ENCODE peak calls at places on chromosome X, in five cellular contexts. One of them, this sample, is unnamed.

GRCh38 chrX:24479924-24480722 is 15.0 kb downstream of the PDK3 start:
- DNase-seq in A549: no peak
- DNase-seq in upper lobe of left lung: peak; percentile 80
- DNase-seq in IMR-90: peak; percentile 3
- DNase-seq in tibial nerve: peak; percentile 5
- DNase-seq in this sample: no peak

GRCh38 chrX:119410027-119410819 is 11.1 kb downstream of the SLC25A43 start:
- DNase-seq in A549: peak; percentile 46
- DNase-seq in upper lobe of left lung: peak; percentile 80
- DNase-seq in IMR-90: peak; percentile 69
- DNase-seq in tibial nerve: peak; percentile 23
- DNase-seq in this sample: no peak

GRCh38 chrX:24720036-24720435 is 26.3 kb downstream of the POLA1 start:
- DNase-seq in A549: no peak
- DNase-seq in upper lobe of left lung: no peak
- DNase-seq in IMR-90: no peak
- DNase-seq in tibial nerve: no peak
- DNase-seq in this sample: no peak

GRCh38 chrX:45070116-45071007 is 130.3 kb downstream of the DIPK2B start:
- DNase-seq in A549: peak; percentile 4
- DNase-seq in upper lobe of left lung: no peak
- DNase-seq in IMR-90: peak; percentile 67
- DNase-seq in tibial nerve: peak; percentile 8
- DNase-seq in this sample: no peak

GRCh38 chrX:14398725-14399124 is 130.6 kb upstream of the GLRA2 start:
- DNase-seq in A549: no peak
- DNase-seq in upper lobe of left lung: no peak
- DNase-seq in IMR-90: no peak
- DNase-seq in tibial nerve: no peak
- DNase-seq in this sample: no peak

GRCh38 chrX:118519411-118520205 is 24.0 kb downstream of the DOCK11 start:
- DNase-seq in A549: no peak
- DNase-seq in upper lobe of left lung: no peak
- DNase-seq in IMR-90: peak; percentile 68
- DNase-seq in tibial nerve: no peak
- DNase-seq in this sample: no peak

GRCh38 chrX:142327182-142327581 is 122.1 kb upstream of the MAGEC2 start:
- DNase-seq in A549: no peak
- DNase-seq in upper lobe of left lung: no peak
- DNase-seq in IMR-90: no peak
- DNase-seq in tibial nerve: no peak
- DNase-seq in this sample: no peak

GRCh38 chrX:130669233-130669632 is 233.8 kb downstream of the ENOX2 start:
- DNase-seq in A549: no peak
- DNase-seq in upper lobe of left lung: no peak
- DNase-seq in IMR-90: peak; percentile 72
- DNase-seq in tibial nerve: no peak
- DNase-seq in this sample: no peak

GRCh38 chrX:118761950-118762725 is 34.7 kb downstream of the IL13RA1 start:
- DNase-seq in A549: no peak
- DNase-seq in upper lobe of left lung: no peak
- DNase-seq in IMR-90: no peak
- DNase-seq in tibial nerve: no peak
- DNase-seq in this sample: no peak

GRCh38 chrX:155216179-155216939 is at the start of gene VBP1:
- DNase-seq in A549: peak; percentile 90
- DNase-seq in upper lobe of left lung: peak; percentile 95
- DNase-seq in IMR-90: peak; percentile 96
- DNase-seq in tibial nerve: peak; percentile 79
- DNase-seq in this sample: peak; percentile 94
- TF ChIP-seq POLR2A in A549: peak; percentile 66
- TF ChIP-seq POLR2A in upper lobe of left lung: no peak
- TF ChIP-seq POLR2A in IMR-90: peak; percentile 64
- TF ChIP-seq POLR2A in tibial nerve: peak; percentile 38
- TF ChIP-seq POLR2A in this sample: no peak

DNA sequence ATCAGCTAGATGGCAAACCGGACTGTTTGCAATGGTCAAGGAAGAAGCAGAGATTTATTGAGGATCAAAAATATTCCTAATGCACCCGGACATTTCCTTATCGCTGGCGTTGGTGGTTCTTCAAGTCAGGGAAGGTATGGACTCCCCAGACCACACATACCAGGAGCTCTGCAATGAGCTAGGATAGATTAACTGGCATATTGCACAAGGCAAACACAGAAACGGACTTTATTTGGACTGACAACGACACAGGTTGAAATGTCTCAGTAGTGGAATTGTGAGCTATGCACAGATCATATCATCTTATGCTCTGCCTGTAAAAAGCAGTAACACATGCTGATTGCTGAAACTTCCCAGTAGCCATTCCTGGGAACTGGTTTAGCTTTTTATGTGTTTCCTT is 1.7 kb downstream of the TSPAN7 start:
- DNase-seq in A549: no peak
- DNase-seq in upper lobe of left lung: no peak
- DNase-seq in IMR-90: no peak
- DNase-seq in tibial nerve: no peak
- DNase-seq in this sample: no peak
- H3K4me3 ChIP-seq in A549: peak overlapping the region; percentile 54
- H3K4me3 ChIP-seq in upper lobe of left lung: peak overlapping the region; percentile 57
- H3K4me3 ChIP-seq in IMR-90: no peak overlapping the region
- H3K4me3 ChIP-seq in tibial nerve: no peak overlapping the region
- H3K4me3 ChIP-seq in this sample: peak overlapping the region; percentile 42

GRCh38 chrX:48940404-48940955 is 16.9 kb downstream of the OTUD5 start:
- DNase-seq in A549: no peak
- DNase-seq in upper lobe of left lung: no peak
- DNase-seq in IMR-90: no peak
- DNase-seq in tibial nerve: no peak
- DNase-seq in this sample: no peak
- H3K4me1 ChIP-seq in A549: no peaks in the 10 kb centered on the region
- H3K4me1 ChIP-seq in upper lobe of left lung: peaks cover 19% of the 10 kb centered on the region
- H3K4me1 ChIP-seq in IMR-90: no peaks in the 10 kb centered on the region
- H3K4me1 ChIP-seq in tibial nerve: no peaks in the 10 kb centered on the region
- H3K4me1 ChIP-seq in this sample: peaks cover 25% of the 10 kb centered on the region

GRCh38 chrX:48470110-48470832 is at the start of gene SLC38A5:
- DNase-seq in A549: no peak
- DNase-seq in upper lobe of left lung: no peak
- DNase-seq in IMR-90: no peak
- DNase-seq in tibial nerve: no peak
- DNase-seq in this sample: peak; percentile 77

GRCh38 chrX:48466696-48467095 is 3.4 kb downstream of the SLC38A5 start:
- DNase-seq in A549: no peak
- DNase-seq in upper lobe of left lung: no peak
- DNase-seq in IMR-90: no peak
- DNase-seq in tibial nerve: no peak
- DNase-seq in this sample: no peak

GRCh38 chrX:48468693-48469691 is 1.1 kb downstream of the SLC38A5 start:
- DNase-seq in A549: no peak
- DNase-seq in upper lobe of left lung: no peak
- DNase-seq in IMR-90: no peak
- DNase-seq in tibial nerve: no peak
- DNase-seq in this sample: peak; percentile 80

GRCh38 chrX:48467331-48467761 is 2.7 kb downstream of the SLC38A5 start:
- DNase-seq in A549: no peak
- DNase-seq in upper lobe of left lung: no peak
- DNase-seq in IMR-90: no peak
- DNase-seq in tibial nerve: no peak
- DNase-seq in this sample: peak; percentile 77

DNA sequence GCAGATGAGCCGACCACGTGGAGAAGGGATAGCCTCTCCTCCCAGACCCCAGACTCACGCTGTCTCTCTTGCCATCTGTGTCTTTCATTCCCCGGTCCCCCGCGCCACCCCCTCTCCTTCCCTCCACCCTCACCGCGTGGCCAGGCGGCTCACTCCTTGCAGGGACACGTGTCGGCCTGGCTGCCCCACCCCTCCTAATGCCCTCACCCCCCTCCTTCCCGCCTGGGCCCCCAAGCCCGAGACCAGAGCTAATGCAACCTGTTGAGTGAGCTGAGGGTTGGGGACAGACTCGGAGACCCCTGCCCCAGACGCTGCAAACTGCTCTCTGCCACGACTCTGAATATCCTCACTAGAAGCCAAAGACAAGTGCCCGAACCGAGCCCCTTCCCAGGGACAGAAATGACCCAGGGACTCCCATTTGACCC is 1.8 kb downstream of the SLC38A5 start:
- DNase-seq in A549: no peak
- DNase-seq in upper lobe of left lung: no peak
- DNase-seq in IMR-90: no peak
- DNase-seq in tibial nerve: no peak
- DNase-seq in this sample: no peak
- TF ChIP-seq POLR2A in A549: no peak
- TF ChIP-seq POLR2A in upper lobe of left lung: no peak
- TF ChIP-seq POLR2A in IMR-90: no peak
- TF ChIP-seq POLR2A in tibial nerve: no peak
- TF ChIP-seq POLR2A in this sample: no peak

DNA sequence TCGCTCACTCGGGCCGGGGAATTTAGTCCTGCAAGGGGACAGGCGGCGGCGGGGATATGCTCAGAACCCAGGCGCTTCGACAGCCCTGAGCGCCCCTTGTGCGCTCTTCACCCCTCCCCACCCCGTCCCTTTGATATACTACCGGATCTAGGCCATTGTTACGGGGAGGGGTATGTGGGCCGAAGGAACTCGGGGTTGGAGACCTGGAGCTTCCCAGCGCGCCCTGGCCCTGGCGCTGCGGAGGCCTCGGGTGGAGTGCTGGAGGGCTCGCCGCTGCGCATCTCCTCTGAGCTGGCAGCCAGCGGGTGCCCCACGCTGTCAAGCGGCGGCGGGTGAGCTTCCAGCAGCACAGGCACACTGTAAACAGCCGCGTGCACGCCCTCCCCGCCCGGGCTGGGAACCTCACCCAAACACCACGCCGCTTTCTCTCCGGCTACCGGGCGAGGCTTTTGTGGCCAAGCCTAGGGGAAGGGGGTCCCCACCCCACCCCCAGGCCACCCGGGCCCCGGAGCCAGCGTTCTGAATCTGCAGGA is 54.5 kb upstream of the BCOR start:
- DNase-seq in A549: no peak
- DNase-seq in upper lobe of left lung: no peak
- DNase-seq in IMR-90: no peak
- DNase-seq in tibial nerve: no peak
- DNase-seq in this sample: no peak
- H3K4me3 ChIP-seq in A549: peak overlapping the region; percentile 64
- H3K4me3 ChIP-seq in upper lobe of left lung: peak overlapping the region; percentile 50
- H3K4me3 ChIP-seq in IMR-90: no peak overlapping the region
- H3K4me3 ChIP-seq in tibial nerve: peak overlapping the region; percentile 28
- H3K4me3 ChIP-seq in this sample: peak overlapping the region; percentile 42

GRCh38 chrX:11757397-11757728 is 674 bp upstream of the MSL3 start:
- DNase-seq in A549: no peak
- DNase-seq in upper lobe of left lung: no peak
- DNase-seq in IMR-90: no peak
- DNase-seq in tibial nerve: no peak
- DNase-seq in this sample: no peak

GRCh38 chrX:11758400-11759171 is 549 bp downstream of the MSL3 start:
- DNase-seq in A549: peak; percentile 70
- DNase-seq in upper lobe of left lung: peak; percentile 87
- DNase-seq in IMR-90: peak; percentile 73
- DNase-seq in tibial nerve: peak; percentile 69
- DNase-seq in this sample: no peak

GRCh38 chrX:11756354-11757318 is 1.4 kb upstream of the MSL3 start:
- DNase-seq in A549: no peak
- DNase-seq in upper lobe of left lung: no peak
- DNase-seq in IMR-90: no peak
- DNase-seq in tibial nerve: no peak
- DNase-seq in this sample: no peak

GRCh38 chrX:11759172-11759460 is 1.1 kb downstream of the MSL3 start:
- DNase-seq in A549: no peak
- DNase-seq in upper lobe of left lung: no peak
- DNase-seq in IMR-90: no peak
- DNase-seq in tibial nerve: no peak
- DNase-seq in this sample: no peak

GRCh38 chrX:11757729-11758399 is at the start of gene MSL3:
- DNase-seq in A549: peak; percentile 31
- DNase-seq in upper lobe of left lung: peak; percentile 54
- DNase-seq in IMR-90: peak; percentile 61
- DNase-seq in tibial nerve: peak; percentile 7
- DNase-seq in this sample: no peak
- H3K4me1 ChIP-seq in A549: peaks cover 13% of the 10 kb centered on the region
- H3K4me1 ChIP-seq in upper lobe of left lung: no peaks in the 10 kb centered on the region
- H3K4me1 ChIP-seq in IMR-90: no peaks in the 10 kb centered on the region
- H3K4me1 ChIP-seq in tibial nerve: no peaks in the 10 kb centered on the region
- H3K4me1 ChIP-seq in this sample: no peaks in the 10 kb centered on the region

GRCh38 chrX:155028749-155029360 is 2.2 kb downstream of the FUNDC2 start:
- DNase-seq in A549: no peak
- DNase-seq in upper lobe of left lung: no peak
- DNase-seq in IMR-90: peak; percentile 39
- DNase-seq in tibial nerve: no peak
- DNase-seq in this sample: no peak

GRCh38 chrX:155027509-155028066 is 944 bp downstream of the FUNDC2 start:
- DNase-seq in A549: no peak
- DNase-seq in upper lobe of left lung: peak; percentile 21
- DNase-seq in IMR-90: peak; percentile 70
- DNase-seq in tibial nerve: peak; percentile 45
- DNase-seq in this sample: no peak

GRCh38 chrX:155026420-155026726 is 271 bp upstream of the FUNDC2 start:
- DNase-seq in A549: peak; percentile 72
- DNase-seq in upper lobe of left lung: no peak
- DNase-seq in IMR-90: no peak
- DNase-seq in tibial nerve: no peak
- DNase-seq in this sample: no peak

GRCh38 chrX:155028192-155028591 is 1.5 kb downstream of the FUNDC2 start:
- DNase-seq in A549: no peak
- DNase-seq in upper lobe of left lung: no peak
- DNase-seq in IMR-90: no peak
- DNase-seq in tibial nerve: no peak
- DNase-seq in this sample: no peak

GRCh38 chrX:155026727-155027508 is at the start of gene FUNDC2:
- DNase-seq in A549: peak; percentile 7
- DNase-seq in upper lobe of left lung: peak; percentile 93
- DNase-seq in IMR-90: peak; percentile 90
- DNase-seq in tibial nerve: peak; percentile 81
- DNase-seq in this sample: no peak
- TF ChIP-seq POLR2A in A549: peak; percentile 43
- TF ChIP-seq POLR2A in upper lobe of left lung: no peak
- TF ChIP-seq POLR2A in IMR-90: peak; percentile 76
- TF ChIP-seq POLR2A in tibial nerve: peak; percentile 72
- TF ChIP-seq POLR2A in this sample: no peak

GRCh38 chrX:68685722-68686683 is 38.5 kb downstream of the STARD8 start:
- DNase-seq in A549: peak; percentile 31
- DNase-seq in upper lobe of left lung: peak; percentile 49
- DNase-seq in IMR-90: peak; percentile 76
- DNase-seq in tibial nerve: no peak
- DNase-seq in this sample: no peak
- H3K4me3 ChIP-seq in A549: peak overlapping the region; percentile 41
- H3K4me3 ChIP-seq in upper lobe of left lung: peak overlapping the region; percentile 48
- H3K4me3 ChIP-seq in IMR-90: peak overlapping the region; percentile 29
- H3K4me3 ChIP-seq in tibial nerve: peak overlapping the region; percentile 9
- H3K4me3 ChIP-seq in this sample: peak overlapping the region; percentile 13